ENCODE peak calls at places on chromosomes 13 and 19, in nine cellular contexts. B is ascending aorta; T is body of pancreas; O is colonic mucosa; C is Peyer's patch; X is effector memory CD4-positive, alpha-beta T cell; K is IMR-90; D is fibroblast of lung; F is aorta. H is an unnamed sample. For H3K4me1, the result is how much of the 10 kb centered on the place peaks cover.

GRCh38 chr19:35373492-35373891 is 2.6 kb downstream of the GPR42 start:
- DNase-seq in T (no peak), K (no peak), B (no peak), D (no peak), X (no peak), F (no peak), O (no peak), C (no peak), H (no peak)

GRCh38 chr19:50417850-50418185 is 920 bp upstream of the SPIB start:
- DNase-seq in O (no peak), F (no peak), T (no peak), K (no peak), B (no peak), D (no peak), C (peak), X (no peak), H (no peak)

GRCh38 chr19:23343434-23344010 is 51.7 kb downstream of the ZNF91 start:
- DNase-seq in K (no peak), B (no peak), C (no peak), T (no peak), F (no peak), D (no peak), O (no peak), X (no peak), H (no peak)

GRCh38 chr13:106700007-106700950 is 132.3 kb upstream of the ARGLU1 start:
- DNase-seq in K (no peak), C (no peak), T (no peak), X (no peak), D (peak), F (no peak), O (no peak), B (no peak), H (no peak)

GRCh38 chr13:106156468-106156867 is 379.0 kb downstream of the EFNB2 start:
- DNase-seq in F (no peak), T (no peak), B (no peak), K (peak), O (no peak), X (no peak), D (peak), C (no peak), H (no peak)

GRCh38 chr19:49932731-49933131 is 3.4 kb upstream of the NUP62 start:
- DNase-seq in O (no peak), T (no peak), F (peak), C (peak), X (no peak), D (no peak), B (no peak), K (no peak), H (no peak)

GRCh38 chr13:41428155-41428554 is 29.2 kb upstream of the RGCC start:
- DNase-seq in C (no peak), K (no peak), T (no peak), B (no peak), D (no peak), F (no peak), X (peak), O (peak), H (peak)

GRCh38 chr19:42366676-42367075 is 23.4 kb downstream of the CNFN start:
- DNase-seq in B (no peak), C (no peak), X (no peak), D (no peak), K (no peak), F (no peak), O (no peak), T (no peak), H (no peak)

GRCh38 chr13:102251817-102252216 is 150.0 kb downstream of the FGF14 start:
- DNase-seq in B (no peak), C (no peak), K (no peak), X (no peak), T (no peak), O (no peak), D (no peak), F (no peak), H (no peak)

GRCh38 chr13:71005919-71006318 is 861.1 kb downstream of the DACH1 start:
- DNase-seq in C (no peak), O (no peak), K (no peak), B (no peak), F (no peak), T (no peak), X (no peak), D (no peak), H (no peak)

GRCh38 chr13:102680133-102680717 is 14.6 kb downstream of the METTL21C start:
- DNase-seq in F (no peak), B (no peak), X (no peak), T (no peak), K (no peak), O (no peak), C (no peak), D (no peak), H (no peak)

GRCh38 chr19:1489463-1489971 is 633 bp downstream of the PCSK4 start:
- DNase-seq in K (no peak), D (no peak), O (no peak), T (no peak), F (peak), C (no peak), B (no peak), X (no peak), H (no peak)

GRCh38 chr13:114077121-114077937 is 55.1 kb downstream of the RASA3 start:
- DNase-seq in K (no peak), X (no peak), C (no peak), T (no peak), B (no peak), F (no peak), O (no peak), D (no peak), H (no peak)

GRCh38 chr13:106772202-106772601 is 204.3 kb upstream of the ARGLU1 start:
- DNase-seq in T (no peak), C (no peak), D (no peak), K (no peak), X (no peak), F (no peak), O (no peak), B (no peak), H (no peak)

GRCh38 chr19:17330546-17331253 is 4.0 kb downstream of the ANO8 start:
- DNase-seq in O (no peak), K (no peak), C (no peak), D (no peak), B (no peak), T (no peak), F (no peak), X (no peak), H (no peak)

GRCh38 chr19:36214388-36215275 is at the start of the genes ZNF146 and ZNF565:
- DNase-seq in C (peak), B (peak), K (peak), O (peak), X (peak), F (peak), T (peak), D (peak), H (peak)

GRCh38 chr13:51252954-51253531 is 30.8 kb downstream of the FAM124A start:
- DNase-seq in T (peak), O (no peak), K (no peak), D (no peak), F (no peak), C (no peak), X (no peak), B (no peak), H (no peak)

GRCh38 chr19:55255618-55256423 is 3.0 kb downstream of the PPP6R1 start:
- DNase-seq in O (no peak), F (no peak), C (peak), B (no peak), K (peak), D (no peak), T (no peak), X (no peak), H (peak)

GRCh38 chr13:44241638-44242037 is 132.0 kb upstream of the SERP2 start:
- DNase-seq in O (no peak), F (no peak), C (no peak), T (no peak), D (no peak), K (no peak), B (no peak), X (no peak), H (no peak)

GRCh38 chr13:35474551-35474950 is 1.9 kb downstream of the MAB21L1 start:
- DNase-seq in T (no peak), X (no peak), O (no peak), F (no peak), D (peak), C (no peak), K (no peak), B (no peak), H (no peak)

GRCh38 chr13:42807866-42808265 is 26.5 kb downstream of the FAM216B start:
- DNase-seq in X (no peak), C (no peak), K (peak), F (no peak), D (peak), B (no peak), O (no peak), T (no peak), H (no peak)

GRCh38 chr19:50537306-50537685 is 23.6 kb upstream of the ASPDH start:
- DNase-seq in X (no peak), F (no peak), B (no peak), O (no peak), K (no peak), D (no peak), C (no peak), T (no peak), H (no peak)

GRCh38 chr19:51201712-51202111 is 23.2 kb upstream of the CD33 start:
- DNase-seq in O (no peak), D (no peak), C (no peak), K (no peak), F (no peak), X (no peak), B (no peak), T (no peak), H (no peak)

GRCh38 chr19:43527860-43528622 is 1.0 kb upstream of the ETHE1 start:
- DNase-seq in T (peak), B (no peak), K (no peak), X (no peak), F (peak), D (no peak), O (peak), C (no peak), H (no peak)

GRCh38 chr19:56538761-56539263 is at the start of gene ZFP28:
- DNase-seq in D (no peak), K (no peak), T (no peak), F (peak), X (peak), B (peak), C (peak), O (peak), H (peak)

DNA sequence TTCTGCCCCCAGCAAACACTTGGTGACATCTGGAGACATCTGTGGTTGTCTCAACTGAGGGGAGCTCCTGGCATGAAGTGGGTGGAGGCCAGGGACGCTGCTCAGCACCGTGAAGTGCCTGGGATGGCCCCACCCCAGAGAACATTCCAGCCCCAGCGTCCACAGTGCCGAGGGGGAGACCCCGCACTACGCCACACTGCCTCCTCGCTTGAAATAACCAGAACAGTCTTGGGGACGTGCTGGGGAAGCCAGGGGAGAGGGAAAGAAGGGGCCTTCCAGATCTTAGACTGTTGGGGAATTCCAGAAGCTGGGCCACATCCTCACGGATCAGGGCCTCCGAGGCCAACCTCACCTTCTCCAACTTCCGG is 4.2 kb downstream of the DPP9 start:
- DNase-seq in F (no peak), C (no peak), K (no peak), O (no peak), B (no peak), D (no peak), X (no peak), T (no peak), H (no peak)
- H3K4me1 ChIP-seq in F (under half), C (under half), K (under half), O (under half), B (under half), D (under half), X (under half), T (under half), H (under half)

GRCh38 chr13:56335775-56336174 is 804.9 kb upstream of the PRR20A start:
- DNase-seq in B (no peak), X (no peak), O (no peak), D (no peak), F (no peak), T (no peak), K (no peak), C (no peak), H (no peak)

GRCh38 chr13:56338421-56338820 is 802.3 kb upstream of the PRR20A start:
- DNase-seq in F (no peak), K (no peak), T (no peak), X (no peak), B (no peak), C (no peak), D (no peak), O (no peak), H (no peak)

GRCh38 chr13:56332671-56333070 is 808.0 kb upstream of the PRR20A start:
- DNase-seq in K (no peak), B (no peak), T (no peak), O (no peak), F (no peak), X (no peak), D (no peak), C (no peak), H (no peak)
- H3K27ac ChIP-seq in K (no peak), B (no peak), T (no peak), O (no peak), F (no peak), X (no peak), D (no peak), C (no peak), H (no peak)

DNA sequence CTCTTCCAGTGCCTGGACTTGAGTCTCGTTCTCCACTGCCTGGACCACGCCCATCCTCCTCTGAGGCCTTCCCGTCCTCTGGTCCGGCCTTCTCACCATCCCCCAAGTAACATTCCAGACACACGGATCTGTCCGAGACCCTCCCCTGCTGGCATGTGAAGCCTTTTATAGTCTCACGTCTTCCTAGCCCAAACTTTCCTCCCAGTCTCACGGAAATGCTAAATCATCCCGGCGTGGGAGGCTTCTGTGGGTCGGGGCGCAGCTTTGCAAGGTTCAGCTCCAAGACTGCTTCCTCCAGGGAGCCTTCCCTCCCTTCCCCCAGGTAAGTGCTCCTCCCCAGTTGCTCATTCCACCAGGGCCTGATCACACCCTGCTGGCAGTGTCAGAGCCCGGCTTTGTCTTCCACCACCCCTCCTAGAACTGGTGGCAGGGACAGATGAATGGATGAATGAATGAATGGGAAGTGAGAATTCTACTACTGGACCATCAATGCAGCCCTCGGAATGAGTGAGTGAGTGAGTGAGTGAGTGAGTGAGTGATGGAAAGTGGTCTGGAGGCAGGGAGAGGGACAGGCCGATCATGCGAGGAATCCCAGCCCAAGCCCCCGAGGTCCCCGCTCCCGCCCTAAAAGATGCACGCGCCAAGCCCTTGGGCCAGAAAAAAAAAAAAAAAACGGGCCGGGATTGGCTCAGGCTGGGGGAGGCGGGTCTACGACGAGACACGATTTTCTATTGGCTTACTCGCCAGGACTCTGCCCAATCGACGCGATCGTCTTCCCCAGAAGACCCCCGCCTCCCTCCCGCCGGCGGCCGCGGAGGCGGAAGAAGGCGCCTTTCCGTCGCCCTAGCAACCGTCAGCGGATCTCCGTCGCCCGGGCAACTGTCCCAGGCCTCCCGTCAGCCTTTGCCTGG is 9.3 kb downstream of the EPHX3 start:
- DNase-seq in D (peak), O (peak), K (peak), T (peak), C (peak), X (peak), B (peak), F (peak), H (peak)
- H3K4me3 ChIP-seq in D (peak), O (peak), K (peak), T (peak), C (peak), X (peak), B (peak), F (no peak), H (peak)

DNA sequence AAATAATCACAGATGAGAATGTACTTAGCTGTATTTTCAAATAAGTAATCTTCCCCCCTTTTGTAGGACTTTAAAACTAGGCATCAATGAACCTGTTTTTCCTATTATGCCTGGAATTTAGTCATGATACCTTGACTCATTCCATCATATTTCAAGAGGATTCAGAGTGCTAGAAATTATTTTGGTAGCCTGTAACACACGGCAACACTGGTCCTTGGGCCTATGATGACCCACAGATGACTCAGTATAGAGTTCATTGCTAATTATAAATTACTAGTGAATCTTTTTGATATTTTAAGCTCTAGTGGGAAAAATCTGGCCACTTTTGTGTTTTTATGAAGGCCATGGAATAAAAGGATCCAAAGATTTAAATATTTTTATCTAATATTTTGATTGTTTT is 26.0 kb upstream of the GARRE1 start:
- DNase-seq in C (no peak), K (peak), B (no peak), D (no peak), O (no peak), X (no peak), T (no peak), F (no peak), H (no peak)
- H3K4me1 ChIP-seq in C (under half), K (under half), B (under half), D (under half), O (under half), X (under half), T (under half), F (under half), H (under half)

GRCh38 chr13:45511310-45512147 is 46.8 kb downstream of the COG3 start:
- DNase-seq in D (peak), O (peak), F (no peak), B (no peak), C (no peak), T (peak), X (peak), K (peak), H (no peak)
- H3K27ac ChIP-seq in D (no peak), O (no peak), F (no peak), B (no peak), C (no peak), T (peak), X (no peak), K (no peak), H (no peak)

DNA sequence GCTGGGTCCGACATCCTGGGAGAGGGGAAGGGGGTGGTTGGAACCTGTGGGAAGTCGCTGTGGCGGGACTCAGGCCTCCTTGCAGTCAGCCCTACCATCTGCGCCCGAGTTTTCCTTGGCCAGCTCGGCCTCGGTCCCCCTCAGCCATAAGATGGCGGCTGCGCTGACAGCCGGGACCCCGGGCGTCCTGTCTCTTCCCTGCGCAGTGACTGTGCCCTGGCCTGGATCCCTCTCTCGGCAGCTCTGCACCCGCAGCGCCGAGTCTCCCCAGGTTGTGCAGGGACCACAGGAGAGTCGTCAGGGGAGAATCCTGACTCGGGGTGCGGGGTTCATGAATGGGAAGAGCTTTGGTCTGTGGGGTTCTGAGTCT is 345 bp downstream of the ZNF257 start:
- DNase-seq in K (no peak), T (no peak), F (no peak), D (no peak), B (no peak), O (peak), X (peak), C (peak), H (no peak)
- H3K4me3 ChIP-seq in K (peak), T (peak), F (no peak), D (peak), B (peak), O (peak), X (peak), C (peak), H (peak)

GRCh38 chr19:38740252-38740592 is 4.1 kb downstream of the CAPN12 start:
- DNase-seq in C (no peak), K (no peak), O (no peak), D (no peak), B (no peak), X (no peak), T (no peak), F (no peak), H (no peak)
- H3K4me1 ChIP-seq in C (under half), K (under half), O (under half), D (under half), B (under half), X (under half), T (under half), F (under half), H (under half)

GRCh38 chr13:77329133-77330008 is 2.5 kb upstream of the MYCBP2 start:
- DNase-seq in D (peak), T (peak), K (peak), C (peak), O (peak), X (peak), B (peak), F (peak), H (peak)
- H3K27ac ChIP-seq in D (peak), T (peak), K (peak), C (peak), O (peak), X (peak), B (peak), F (no peak), H (peak)

GRCh38 chr13:21615427-21615826 is 11.5 kb upstream of the MICU2 start:
- DNase-seq in T (no peak), O (no peak), F (no peak), X (no peak), C (no peak), B (no peak), D (no peak), K (no peak), H (no peak)

GRCh38 chr13:21613791-21614190 is 9.8 kb upstream of the MICU2 start:
- DNase-seq in D (no peak), C (no peak), O (no peak), X (no peak), T (no peak), F (no peak), K (no peak), B (no peak), H (no peak)

GRCh38 chr13:21616880-21617279 is 12.9 kb upstream of the MICU2 start:
- DNase-seq in B (no peak), T (no peak), C (no peak), X (no peak), O (peak), D (no peak), K (no peak), F (no peak), H (no peak)

GRCh38 chr13:21619633-21620220 is 15.8 kb upstream of the MICU2 start:
- DNase-seq in K (peak), F (no peak), O (no peak), D (peak), T (no peak), B (no peak), X (no peak), C (no peak), H (no peak)

GRCh38 chr13:21616205-21616604 is 12.2 kb upstream of the MICU2 start:
- DNase-seq in B (no peak), F (no peak), X (no peak), T (no peak), D (no peak), C (no peak), O (no peak), K (no peak), H (no peak)
- H3K4me3 ChIP-seq in B (no peak), F (no peak), X (no peak), T (no peak), D (no peak), C (peak), O (no peak), K (no peak), H (no peak)

DNA sequence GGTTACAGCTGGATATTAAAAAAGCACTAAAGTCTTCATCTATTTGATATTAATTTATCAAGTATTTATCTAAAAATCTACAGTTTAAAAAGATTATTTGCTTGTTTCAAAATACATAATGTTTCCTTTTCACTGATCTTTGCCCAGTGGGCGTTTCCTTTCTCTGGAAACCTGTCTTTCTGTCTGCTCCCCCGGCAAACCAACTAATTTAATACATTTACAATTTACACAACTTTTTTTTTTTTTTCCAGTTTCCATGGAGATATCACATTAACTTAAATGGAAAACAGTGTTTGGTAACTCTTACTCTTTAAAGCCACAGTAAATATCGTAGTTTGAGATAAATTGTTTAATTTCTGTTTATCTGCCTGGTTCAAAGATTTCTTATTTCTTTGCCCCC is 5.3 kb downstream of the GPC6 start:
- DNase-seq in O (no peak), K (no peak), B (no peak), C (no peak), X (no peak), F (no peak), D (no peak), T (no peak), H (no peak)
- H3K4me1 ChIP-seq in O (under half), K (under half), B (under half), C (under half), X (under half), F (under half), D (under half), T (under half), H (under half)